ENCODE peak calls at places on chromosome 9, in five cellular contexts. One of them, this sample, is unnamed.

GRCh38 chr9:79615038-79615437 is 43.3 kb downstream of the TLE4 start:
- DNase-seq in bronchial epithelial cell: no peak
- DNase-seq in cardiac fibroblast: no peak
- DNase-seq in ACHN: no peak
- DNase-seq in activated T-helper 1 cell treated with Interleukin-2 at 50 U/mL for 16 hours: no peak
- DNase-seq in this sample: no peak

GRCh38 chr9:2298217-2298616 is 283.1 kb downstream of the SMARCA2 start:
- DNase-seq in bronchial epithelial cell: no peak
- DNase-seq in cardiac fibroblast: no peak
- DNase-seq in activated T-helper 1 cell treated with Interleukin-2 at 50 U/mL for 16 hours: no peak
- DNase-seq in ACHN: no peak
- DNase-seq in this sample: no peak

GRCh38 chr9:70480405-70480980 is 66.0 kb upstream of the KLF9 start:
- DNase-seq in cardiac fibroblast: peak
- DNase-seq in activated T-helper 1 cell treated with Interleukin-2 at 50 U/mL for 16 hours: no peak
- DNase-seq in ACHN: no peak
- DNase-seq in bronchial epithelial cell: peak
- DNase-seq in this sample: no peak

GRCh38 chr9:6566409-6567139 is 79.0 kb downstream of the GLDC start:
- DNase-seq in cardiac fibroblast: peak
- DNase-seq in ACHN: peak
- DNase-seq in activated T-helper 1 cell treated with Interleukin-2 at 50 U/mL for 16 hours: peak
- DNase-seq in bronchial epithelial cell: peak
- DNase-seq in this sample: peak

GRCh38 chr9:34256104-34256503 is 73.0 kb downstream of the KIF24 start:
- DNase-seq in activated T-helper 1 cell treated with Interleukin-2 at 50 U/mL for 16 hours: no peak
- DNase-seq in cardiac fibroblast: no peak
- DNase-seq in bronchial epithelial cell: no peak
- DNase-seq in ACHN: peak
- DNase-seq in this sample: no peak

GRCh38 chr9:123687246-123687721 is 242.6 kb downstream of the DENND1A start:
- DNase-seq in ACHN: no peak
- DNase-seq in cardiac fibroblast: no peak
- DNase-seq in bronchial epithelial cell: peak
- DNase-seq in activated T-helper 1 cell treated with Interleukin-2 at 50 U/mL for 16 hours: no peak
- DNase-seq in this sample: no peak

GRCh38 chr9:76617510-76618194 is 146.6 kb upstream of the PCA3 start:
- DNase-seq in bronchial epithelial cell: no peak
- DNase-seq in activated T-helper 1 cell treated with Interleukin-2 at 50 U/mL for 16 hours: no peak
- DNase-seq in ACHN: no peak
- DNase-seq in cardiac fibroblast: no peak
- DNase-seq in this sample: no peak

GRCh38 chr9:80650964-80651555 is 1038.3 kb downstream of the TLE1 start:
- DNase-seq in bronchial epithelial cell: peak
- DNase-seq in cardiac fibroblast: peak
- DNase-seq in activated T-helper 1 cell treated with Interleukin-2 at 50 U/mL for 16 hours: no peak
- DNase-seq in ACHN: no peak
- DNase-seq in this sample: no peak

GRCh38 chr9:109483771-109484442 is 14.2 kb downstream of the PTPN3 start:
- DNase-seq in activated T-helper 1 cell treated with Interleukin-2 at 50 U/mL for 16 hours: no peak
- DNase-seq in cardiac fibroblast: no peak
- DNase-seq in bronchial epithelial cell: no peak
- DNase-seq in ACHN: peak
- DNase-seq in this sample: no peak

GRCh38 chr9:99905833-99906402 is 536 bp upstream of the STX17 start:
- DNase-seq in bronchial epithelial cell: peak
- DNase-seq in cardiac fibroblast: peak
- DNase-seq in activated T-helper 1 cell treated with Interleukin-2 at 50 U/mL for 16 hours: no peak
- DNase-seq in ACHN: peak
- DNase-seq in this sample: no peak

This sample was measured in SK-MEL-5.